ENCODE peak calls at places on chromosome 20, in eight cellular contexts. U, Q, W, M, A, B, T and P are unnamed samples.

GRCh38 chr20:63456429-63457284 is 15.8 kb downstream of the KCNQ2 start:
- DNase-seq in B (no peak), W (peak; percentile 10), A (no peak), Q (no peak), M (no peak), U (no peak), T (no peak), P (no peak)

GRCh38 chr20:37240337-37241055 is 21.1 kb downstream of the GHRH start:
- DNase-seq in B (no peak), Q (no peak), M (no peak), W (no peak), A (no peak), U (no peak), T (no peak), P (no peak)

GRCh38 chr20:56630086-56630493 is 984 bp downstream of the TFAP2C start:
- DNase-seq in T (peak; percentile 84), A (no peak), B (no peak), M (no peak), W (no peak), Q (no peak), U (no peak), P (peak; percentile 84)

GRCh38 chr20:24567508-24567907 is 98.1 kb downstream of the SYNDIG1 start:
- DNase-seq in B (no peak), A (peak; percentile 0), U (no peak), W (no peak), M (no peak), T (no peak), Q (no peak), P (no peak)

GRCh38 chr20:51029963-51030930 is 7.3 kb upstream of the KCNG1 start:
- DNase-seq in U (no peak), T (peak; percentile 24), Q (peak; percentile 46), M (no peak), B (peak; percentile 21), W (peak; percentile 68), A (no peak), P (no peak)

GRCh38 chr20:11917663-11918062 is at the start of gene BTBD3:
- DNase-seq in B (peak; percentile 78), A (no peak), T (peak; percentile 30), M (no peak), W (peak; percentile 78), Q (peak; percentile 58), U (peak; percentile 75), P (no peak)

GRCh38 chr20:103456-103855 is 16.0 kb downstream of the DEFB125 start:
- DNase-seq in W (no peak), A (no peak), B (no peak), U (no peak), T (no peak), Q (no peak), M (no peak), P (no peak)

GRCh38 chr20:57413990-57414389 is 22.8 kb downstream of the RBM38 start:
- DNase-seq in A (no peak), B (no peak), Q (no peak), W (no peak), U (no peak), M (no peak), T (no peak), P (no peak)

GRCh38 chr20:9609892-9610502 is 95.6 kb downstream of the LAMP5 start:
- DNase-seq in U (no peak), A (no peak), B (peak; percentile 86), T (peak; percentile 76), Q (peak; percentile 27), W (peak; percentile 82), M (peak; percentile 43), P (peak; percentile 71)

GRCh38 chr20:4326194-4327065 is 311.1 kb upstream of the RNF24 start:
- DNase-seq in A (no peak), U (no peak), Q (no peak), M (no peak), B (peak; percentile 44), W (no peak), T (no peak), P (no peak)

GRCh38 chr20:41734506-41734945 is 116.3 kb upstream of the CHD6 start:
- DNase-seq in Q (no peak), M (peak; percentile 63), U (no peak), T (peak; percentile 52), B (peak; percentile 61), A (peak; percentile 25), W (peak; percentile 50), P (peak; percentile 54)

GRCh38 chr20:35994994-35995453 is 26.6 kb downstream of the CNBD2 start:
- DNase-seq in A (peak; percentile 70), M (peak; percentile 66), T (peak; percentile 93), B (peak; percentile 89), U (peak; percentile 73), W (peak; percentile 82), Q (peak; percentile 77), P (peak; percentile 81)

GRCh38 chr20:59525500-59526241 is 78.7 kb upstream of the PHACTR3 start:
- DNase-seq in B (peak; percentile 52), Q (peak; percentile 24), T (peak; percentile 86), W (peak; percentile 24), M (peak; percentile 31), A (peak; percentile 1), U (no peak), P (peak; percentile 62)

DNA sequence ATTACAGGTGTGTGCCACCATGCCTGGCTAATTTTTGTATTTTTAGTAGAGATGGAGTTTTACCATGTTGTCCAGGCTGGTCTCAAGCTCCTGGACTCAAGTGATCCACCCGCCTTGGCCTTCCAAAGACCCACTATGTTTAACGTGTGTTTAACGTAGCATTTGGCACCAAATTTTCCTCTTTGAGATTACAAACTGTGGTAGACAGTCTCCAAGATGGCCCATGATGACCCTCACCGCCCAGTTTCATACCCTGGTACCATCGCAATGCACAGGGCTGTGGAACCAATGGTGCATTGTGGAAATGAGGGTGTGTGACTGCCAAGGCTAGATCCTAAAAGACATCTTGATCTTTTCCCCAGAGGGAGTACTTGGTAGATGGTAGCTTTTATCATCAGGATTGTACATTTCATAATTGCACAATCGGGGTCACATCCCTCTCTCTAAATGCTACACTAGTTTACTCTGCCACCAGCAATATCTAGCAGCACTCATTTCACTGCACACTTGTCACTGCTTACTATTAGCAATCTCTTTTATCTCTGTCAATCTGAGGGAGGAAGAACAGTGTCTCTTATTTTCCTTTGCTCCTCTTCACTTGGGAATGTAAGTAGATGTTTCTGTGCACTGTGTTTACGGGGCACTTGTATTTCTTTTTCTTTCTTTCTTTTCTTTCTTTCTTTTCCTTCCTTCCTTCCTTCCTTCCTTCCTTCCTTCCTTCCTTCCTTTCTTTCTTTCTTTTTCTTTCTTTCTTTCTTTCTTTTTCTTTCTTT is 96.9 kb downstream of the NOL4L start:
- DNase-seq in T (no peak), U (no peak), B (no peak), M (no peak), A (no peak), W (no peak), Q (no peak), P (no peak)
- H3K4me3 ChIP-seq in T (no peak overlapping the region), U (no peak overlapping the region), B (no peak overlapping the region), M (no peak overlapping the region), A (no peak overlapping the region), W (no peak overlapping the region), Q (no peak overlapping the region), P (no peak overlapping the region)

DNA sequence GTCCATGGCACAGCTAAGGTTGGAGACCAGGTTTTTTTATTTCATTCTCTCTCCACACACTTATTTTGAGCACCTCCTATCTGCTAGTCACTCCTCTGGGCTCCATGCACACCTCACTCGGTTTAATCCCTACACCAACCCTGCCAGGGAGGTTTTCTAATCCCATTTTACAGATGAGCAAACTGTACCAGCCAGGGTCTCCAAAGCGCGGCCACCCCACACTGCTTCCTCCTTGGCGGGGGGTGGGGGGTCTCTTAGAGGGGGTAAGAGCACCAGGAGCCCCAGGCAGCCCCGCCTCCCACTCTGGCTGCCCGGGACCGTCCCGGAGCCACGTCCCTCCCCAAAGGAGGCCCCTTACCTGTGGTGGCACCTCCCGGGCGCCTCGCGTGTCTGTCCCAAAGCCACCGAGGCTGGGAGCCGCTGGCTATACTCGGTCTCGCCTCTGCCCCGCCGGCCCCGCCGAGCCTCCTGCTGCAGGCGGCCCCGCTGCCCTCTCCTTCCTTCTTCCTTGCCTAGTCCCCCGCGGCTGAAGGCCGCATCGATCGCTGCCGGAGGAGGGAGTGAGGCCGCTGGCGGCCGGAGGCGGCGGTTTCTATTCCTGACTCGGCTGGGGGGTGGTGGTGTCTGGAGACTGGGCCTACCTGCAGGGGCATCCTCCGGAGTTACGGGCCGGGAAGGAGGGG is at the start of gene KCNS1:
- DNase-seq in W (no peak), M (peak; percentile 33), T (peak; percentile 33), A (no peak), U (peak; percentile 55), B (no peak), Q (no peak), P (peak; percentile 55)
- H3K4me3 ChIP-seq in W (no peak within 1 kb of the TSS), M (peak within 1 kb of the TSS; percentile 25), T (no peak within 1 kb of the TSS), A (no peak within 1 kb of the TSS), U (peak within 1 kb of the TSS; percentile 41), B (peak within 1 kb of the TSS; percentile 19), Q (no peak within 1 kb of the TSS), P (peak within 1 kb of the TSS; percentile 30)

GRCh38 chr20:49603209-49603627 is 35.3 kb upstream of the PTGIS start:
- DNase-seq in U (no peak), Q (peak; percentile 67), B (peak; percentile 44), T (peak; percentile 26), M (no peak), A (no peak), W (peak; percentile 76), P (peak; percentile 38)

GRCh38 chr20:49601153-49601924 is 33.4 kb upstream of the PTGIS start:
- DNase-seq in M (no peak), Q (no peak), T (no peak), A (no peak), W (no peak), U (no peak), B (no peak), P (no peak)

GRCh38 chr20:49597825-49598395 is 30.0 kb upstream of the PTGIS start:
- DNase-seq in U (no peak), A (no peak), B (no peak), T (no peak), M (no peak), W (no peak), Q (no peak), P (no peak)

GRCh38 chr20:49602370-49603208 is 34.7 kb upstream of the PTGIS start:
- DNase-seq in U (no peak), T (no peak), W (no peak), B (no peak), A (no peak), M (no peak), Q (peak; percentile 60), P (no peak)

DNA sequence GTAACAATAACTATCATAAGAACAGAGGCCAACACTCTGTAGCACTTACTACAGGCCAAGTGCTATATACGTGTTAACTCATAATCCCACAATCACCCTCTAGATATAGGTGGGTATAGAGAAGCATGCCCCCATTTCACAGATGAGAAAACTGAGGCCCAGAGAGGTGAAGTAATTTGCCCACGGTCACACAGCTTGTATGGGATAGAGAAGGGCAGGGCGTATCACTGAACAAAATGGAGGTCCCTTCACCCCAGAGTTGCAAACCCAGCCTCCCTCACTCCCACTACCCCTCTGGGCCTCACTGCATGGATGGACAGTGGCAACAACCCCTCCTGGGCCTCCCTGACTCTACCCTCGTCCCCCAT is 31.8 kb upstream of the PTGIS start:
- DNase-seq in W (no peak), B (no peak), M (no peak), T (no peak), U (no peak), A (no peak), Q (no peak), P (no peak)
- H3K4me3 ChIP-seq in W (no peak overlapping the region), B (no peak overlapping the region), M (no peak overlapping the region), T (no peak overlapping the region), U (no peak overlapping the region), A (no peak overlapping the region), Q (no peak overlapping the region), P (no peak overlapping the region)

DNA sequence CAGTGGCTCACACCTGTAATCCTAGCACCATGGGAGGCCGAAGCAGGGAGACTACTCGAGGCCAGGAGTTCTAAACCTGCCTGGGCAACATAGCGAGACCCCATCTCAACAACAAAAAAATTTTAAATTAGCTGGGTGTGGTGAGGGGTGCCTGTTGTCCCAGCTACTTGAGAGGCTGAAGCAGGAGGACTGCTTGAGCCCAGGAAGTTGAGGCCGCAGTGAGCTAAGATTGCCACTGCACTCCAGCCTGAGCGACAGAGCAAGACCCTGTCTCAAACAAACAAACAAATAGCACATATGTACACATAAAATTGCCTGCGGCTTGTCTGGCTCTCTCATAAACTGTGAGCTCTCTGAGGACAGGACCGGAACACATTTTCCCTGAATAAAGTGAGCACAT is 106.3 kb downstream of the BANF2 start:
- DNase-seq in U (no peak), B (no peak), Q (no peak), A (no peak), T (no peak), W (no peak), M (no peak), P (no peak)
- H3K4me3 ChIP-seq in U (no peak overlapping the region), B (no peak overlapping the region), Q (no peak overlapping the region), A (no peak overlapping the region), T (no peak overlapping the region), W (no peak overlapping the region), M (no peak overlapping the region), P (no peak overlapping the region)